ENCODE peak calls at places on chromosomes 5 and 9, in eight cellular contexts. L is tibial nerve, T is adrenal gland, C is ELR, J is mesothelial cell of epicardium, S is H4, A is SIG-M5, D is SK-MEL-5. H is an unnamed sample.

GRCh38 chr5:171336486-171337206 is 27.6 kb downstream of the TLX3 start:
- DNase-seq in L (peak), T (peak), C (peak), J (no peak), S (peak), A (no peak), D (peak), H (no peak)

GRCh38 chr5:77398896-77399295 is 93.2 kb downstream of the WDR41 start:
- DNase-seq in L (no peak), T (no peak), C (no peak), J (no peak), S (no peak), A (no peak), D (no peak), H (no peak)

GRCh38 chr9:132164604-132165362 is 2.9 kb downstream of the NTNG2 start:
- DNase-seq in L (peak), T (peak), C (no peak), J (no peak), S (no peak), A (no peak), D (no peak), H (no peak)

GRCh38 chr9:110148868-110149267 is 59.1 kb downstream of the C9orf152 start:
- DNase-seq in L (no peak), T (no peak), C (no peak), J (no peak), S (no peak), A (no peak), D (peak), H (no peak)

GRCh38 chr5:148746826-148747535 is 79.4 kb upstream of the ADRB2 start:
- DNase-seq in L (no peak), T (no peak), C (no peak), J (no peak), S (no peak), A (peak), D (no peak), H (peak)

GRCh38 chr5:172939045-172939444 is 20.2 kb upstream of the RPL26L1 start:
- DNase-seq in L (no peak), T (peak), C (peak), J (no peak), S (peak), A (no peak), D (peak), H (no peak)

GRCh38 chr9:3848445-3849114 is 322.8 kb upstream of the RFX3 start:
- DNase-seq in L (no peak), T (no peak), C (peak), J (no peak), S (no peak), A (no peak), D (peak), H (no peak)

GRCh38 chr5:79621056-79621455 is 8.8 kb downstream of the TENT2 start:
- DNase-seq in L (no peak), T (no peak), C (peak), J (no peak), S (no peak), A (no peak), D (no peak), H (no peak)

GRCh38 chr9:127570533-127571111 is 41.5 kb upstream of the STXBP1 start:
- DNase-seq in L (no peak), T (no peak), C (no peak), J (no peak), S (no peak), A (no peak), D (no peak), H (no peak)

GRCh38 chr9:29349050-29349449 is 1775.8 kb upstream of the C9orf72 start:
- DNase-seq in L (no peak), T (no peak), C (peak), J (no peak), S (peak), A (no peak), D (no peak), H (no peak)

GRCh38 chr5:9370256-9370655 is 175.6 kb downstream of the SEMA5A start:
- DNase-seq in L (no peak), T (no peak), C (peak), J (no peak), S (no peak), A (no peak), D (no peak), H (no peak)

GRCh38 chr5:89595065-89595464 is 712.1 kb upstream of the MEF2C start:
- DNase-seq in L (no peak), T (no peak), C (no peak), J (no peak), S (no peak), A (no peak), D (no peak), H (no peak)

GRCh38 chr5:14790220-14790619 is 81.4 kb downstream of the ANKH start:
- DNase-seq in L (no peak), T (no peak), C (no peak), J (no peak), S (no peak), A (no peak), D (no peak), H (no peak)

GRCh38 chr9:97527626-97528528 is 26.4 kb downstream of the TMOD1 start:
- DNase-seq in L (no peak), T (no peak), C (no peak), J (no peak), S (no peak), A (no peak), D (no peak), H (no peak)

GRCh38 chr9:16505159-16505558 is 365.3 kb downstream of the BNC2 start:
- DNase-seq in L (no peak), T (no peak), C (peak), J (no peak), S (peak), A (no peak), D (no peak), H (no peak)

GRCh38 chr5:109196486-109196885 is 213.3 kb downstream of the PJA2 start:
- DNase-seq in L (no peak), T (no peak), C (peak), J (no peak), S (no peak), A (no peak), D (no peak), H (no peak)

GRCh38 chr9:126869368-126869767 is 8.9 kb downstream of the ZBTB34 start:
- DNase-seq in L (no peak), T (no peak), C (no peak), J (no peak), S (no peak), A (no peak), D (no peak), H (no peak)

GRCh38 chr5:2007437-2007905 is 124.7 kb upstream of the IRX4 start:
- DNase-seq in L (no peak), T (no peak), C (no peak), J (no peak), S (no peak), A (no peak), D (no peak), H (no peak)

GRCh38 chr9:114472765-114473446 is 32.4 kb downstream of the WHRN start:
- DNase-seq in L (no peak), T (peak), C (no peak), J (no peak), S (no peak), A (no peak), D (no peak), H (no peak)

GRCh38 chr9:134605351-134605968 is 36.1 kb upstream of the COL5A1 start:
- DNase-seq in L (peak), T (no peak), C (no peak), J (no peak), S (no peak), A (no peak), D (no peak), H (no peak)

GRCh38 chr9:22645893-22646292 is 199.3 kb downstream of the DMRTA1 start:
- DNase-seq in L (no peak), T (no peak), C (no peak), J (no peak), S (no peak), A (no peak), D (no peak), H (no peak)

GRCh38 chr9:97548819-97549540 is 47.5 kb downstream of the TMOD1 start:
- DNase-seq in L (no peak), T (no peak), C (no peak), J (no peak), S (no peak), A (no peak), D (no peak), H (no peak)

GRCh38 chr9:121478816-121479676 is 20.6 kb downstream of the GGTA1 start:
- DNase-seq in L (no peak), T (no peak), C (no peak), J (no peak), S (no peak), A (no peak), D (no peak), H (no peak)

GRCh38 chr5:148973455-148973854 is 89.4 kb downstream of the SH3TC2 start:
- DNase-seq in L (no peak), T (no peak), C (peak), J (no peak), S (no peak), A (no peak), D (no peak), H (no peak)

GRCh38 chr5:157387683-157388093 is 72.3 kb upstream of the NIPAL4 start:
- DNase-seq in L (peak), T (peak), C (peak), J (no peak), S (peak), A (no peak), D (no peak), H (no peak)

GRCh38 chr5:38316544-38317224 is 58.3 kb downstream of the EGFLAM start:
- DNase-seq in L (peak), T (peak), C (peak), J (no peak), S (peak), A (no peak), D (peak), H (no peak)

GRCh38 chr5:150486402-150487198 is 21.3 kb upstream of the NDST1 start:
- DNase-seq in L (peak), T (peak), C (peak), J (peak), S (no peak), A (no peak), D (peak), H (no peak)

GRCh38 chr5:33401482-33402390 is 39.0 kb upstream of the TARS1 start:
- DNase-seq in L (no peak), T (no peak), C (peak), J (no peak), S (peak), A (no peak), D (no peak), H (no peak)

GRCh38 chr9:88583901-88584596 is 49.1 kb downstream of the NXNL2 start:
- DNase-seq in L (no peak), T (no peak), C (peak), J (no peak), S (no peak), A (no peak), D (no peak), H (no peak)

H was measured in GF-D8.